ENCODE peak calls at places on chromosomes 6 and 20, in ten cellular contexts. One of them, this sample, is unnamed.

GRCh38 chr6:37625591-37626374 is 71.9 kb downstream of the MDGA1 start:
- DNase-seq in AG08396: no peak
- DNase-seq in AG04449: no peak
- DNase-seq in mesothelial cell of epicardium: no peak
- DNase-seq in iris pigment epithelial cell: no peak
- DNase-seq in NCI-H1436 treated with DMSO at 0.1 percent for 48 hours: no peak
- DNase-seq in activated naive CD4-positive, alpha-beta T cell: no peak
- DNase-seq in bronchial epithelial cell: no peak
- DNase-seq in AG08395: no peak
- DNase-seq in EH: no peak
- DNase-seq in this sample: no peak

GRCh38 chr6:82118150-82118562 is 129.4 kb downstream of the IBTK start:
- DNase-seq in mesothelial cell of epicardium: no peak
- DNase-seq in activated naive CD4-positive, alpha-beta T cell: no peak
- DNase-seq in bronchial epithelial cell: peak; percentile 25
- DNase-seq in AG04449: no peak
- DNase-seq in NCI-H1436 treated with DMSO at 0.1 percent for 48 hours: no peak
- DNase-seq in AG08395: no peak
- DNase-seq in AG08396: no peak
- DNase-seq in iris pigment epithelial cell: peak; percentile 48
- DNase-seq in EH: peak; percentile 12
- DNase-seq in this sample: no peak

GRCh38 chr6:5124526-5124925 is 39.4 kb downstream of the PPP1R3G start:
- DNase-seq in AG08396: no peak
- DNase-seq in mesothelial cell of epicardium: no peak
- DNase-seq in activated naive CD4-positive, alpha-beta T cell: no peak
- DNase-seq in iris pigment epithelial cell: no peak
- DNase-seq in EH: no peak
- DNase-seq in NCI-H1436 treated with DMSO at 0.1 percent for 48 hours: no peak
- DNase-seq in bronchial epithelial cell: no peak
- DNase-seq in AG08395: no peak
- DNase-seq in AG04449: no peak
- DNase-seq in this sample: no peak

GRCh38 chr20:59032713-59033059 is 551 bp upstream of the ATP5F1E start:
- DNase-seq in bronchial epithelial cell: no peak
- DNase-seq in EH: peak; percentile 58
- DNase-seq in mesothelial cell of epicardium: no peak
- DNase-seq in activated naive CD4-positive, alpha-beta T cell: no peak
- DNase-seq in AG08395: peak; percentile 37
- DNase-seq in NCI-H1436 treated with DMSO at 0.1 percent for 48 hours: no peak
- DNase-seq in iris pigment epithelial cell: peak; percentile 25
- DNase-seq in AG08396: peak; percentile 52
- DNase-seq in AG04449: no peak
- DNase-seq in this sample: no peak

GRCh38 chr6:46115634-46116033 is 14.2 kb upstream of the ENPP4 start:
- DNase-seq in bronchial epithelial cell: no peak
- DNase-seq in AG08396: no peak
- DNase-seq in activated naive CD4-positive, alpha-beta T cell: no peak
- DNase-seq in NCI-H1436 treated with DMSO at 0.1 percent for 48 hours: no peak
- DNase-seq in AG04449: no peak
- DNase-seq in iris pigment epithelial cell: no peak
- DNase-seq in mesothelial cell of epicardium: no peak
- DNase-seq in EH: no peak
- DNase-seq in AG08395: no peak
- DNase-seq in this sample: no peak

GRCh38 chr6:17648745-17649144 is 48.6 kb downstream of the FAM8A1 start:
- DNase-seq in AG04449: no peak
- DNase-seq in mesothelial cell of epicardium: no peak
- DNase-seq in AG08395: no peak
- DNase-seq in bronchial epithelial cell: no peak
- DNase-seq in activated naive CD4-positive, alpha-beta T cell: no peak
- DNase-seq in AG08396: no peak
- DNase-seq in iris pigment epithelial cell: no peak
- DNase-seq in EH: no peak
- DNase-seq in NCI-H1436 treated with DMSO at 0.1 percent for 48 hours: no peak
- DNase-seq in this sample: no peak

GRCh38 chr20:11585752-11586352 is 331.8 kb upstream of the BTBD3 start:
- DNase-seq in AG04449: no peak
- DNase-seq in AG08395: no peak
- DNase-seq in iris pigment epithelial cell: peak; percentile 51
- DNase-seq in activated naive CD4-positive, alpha-beta T cell: no peak
- DNase-seq in EH: peak; percentile 15
- DNase-seq in mesothelial cell of epicardium: no peak
- DNase-seq in AG08396: no peak
- DNase-seq in NCI-H1436 treated with DMSO at 0.1 percent for 48 hours: no peak
- DNase-seq in bronchial epithelial cell: peak; percentile 27
- DNase-seq in this sample: no peak

GRCh38 chr6:83849610-83850009 is 3.5 kb upstream of the RIPPLY2 start:
- DNase-seq in mesothelial cell of epicardium: no peak
- DNase-seq in NCI-H1436 treated with DMSO at 0.1 percent for 48 hours: no peak
- DNase-seq in AG08395: no peak
- DNase-seq in activated naive CD4-positive, alpha-beta T cell: no peak
- DNase-seq in iris pigment epithelial cell: no peak
- DNase-seq in AG08396: no peak
- DNase-seq in EH: no peak
- DNase-seq in bronchial epithelial cell: no peak
- DNase-seq in AG04449: no peak
- DNase-seq in this sample: no peak

GRCh38 chr20:44187763-44188709 is 1.0 kb upstream of the JPH2 start:
- DNase-seq in EH: peak; percentile 89
- DNase-seq in activated naive CD4-positive, alpha-beta T cell: no peak
- DNase-seq in NCI-H1436 treated with DMSO at 0.1 percent for 48 hours: no peak
- DNase-seq in AG08395: peak; percentile 47
- DNase-seq in bronchial epithelial cell: no peak
- DNase-seq in AG08396: no peak
- DNase-seq in iris pigment epithelial cell: no peak
- DNase-seq in AG04449: no peak
- DNase-seq in mesothelial cell of epicardium: no peak
- DNase-seq in this sample: peak; percentile 27

GRCh38 chr6:2688416-2689064 is 62.2 kb downstream of the MYLK4 start:
- DNase-seq in mesothelial cell of epicardium: no peak
- DNase-seq in activated naive CD4-positive, alpha-beta T cell: no peak
- DNase-seq in AG08395: peak; percentile 93
- DNase-seq in bronchial epithelial cell: peak; percentile 84
- DNase-seq in NCI-H1436 treated with DMSO at 0.1 percent for 48 hours: no peak
- DNase-seq in iris pigment epithelial cell: peak; percentile 94
- DNase-seq in EH: peak; percentile 72
- DNase-seq in AG04449: peak; percentile 34
- DNase-seq in AG08396: peak; percentile 83
- DNase-seq in this sample: no peak

GRCh38 chr20:21074605-21075336 is 31.4 kb downstream of the LINC00237 start:
- DNase-seq in AG04449: no peak
- DNase-seq in AG08396: no peak
- DNase-seq in activated naive CD4-positive, alpha-beta T cell: no peak
- DNase-seq in bronchial epithelial cell: peak; percentile 57
- DNase-seq in mesothelial cell of epicardium: no peak
- DNase-seq in AG08395: no peak
- DNase-seq in EH: peak; percentile 2
- DNase-seq in NCI-H1436 treated with DMSO at 0.1 percent for 48 hours: no peak
- DNase-seq in iris pigment epithelial cell: no peak
- DNase-seq in this sample: no peak

This sample was measured in LNCaP clone FGC.